ENCODE peak calls at places on chromosome 17, in six cellular contexts. One of them, this sample, is unnamed.

GRCh38 chr17:7842950-7843535 is 9.0 kb downstream of the KDM6B start:
- DNase-seq in K562: no peak
- DNase-seq in vagina: peak; percentile 95
- DNase-seq in IMR-90: peak; percentile 94
- DNase-seq in esophagus squamous epithelium: no peak
- DNase-seq in stomach: peak; percentile 72
- DNase-seq in this sample: no peak

GRCh38 chr17:55572599-55572998 is 61.3 kb upstream of the SMIM36 start:
- DNase-seq in K562: no peak
- DNase-seq in vagina: no peak
- DNase-seq in IMR-90: no peak
- DNase-seq in esophagus squamous epithelium: no peak
- DNase-seq in stomach: no peak
- DNase-seq in this sample: no peak

GRCh38 chr17:75588546-75589016 is 981 bp downstream of the MYO15B start:
- DNase-seq in K562: no peak
- DNase-seq in vagina: no peak
- DNase-seq in IMR-90: no peak
- DNase-seq in esophagus squamous epithelium: no peak
- DNase-seq in stomach: peak; percentile 75
- DNase-seq in this sample: no peak

GRCh38 chr17:69728816-69729215 is 314.3 kb downstream of the MAP2K6 start:
- DNase-seq in K562: no peak
- DNase-seq in vagina: no peak
- DNase-seq in IMR-90: no peak
- DNase-seq in esophagus squamous epithelium: no peak
- DNase-seq in stomach: no peak
- DNase-seq in this sample: no peak

GRCh38 chr17:44065668-44066203 is 735 bp downstream of the LSM12 start:
- DNase-seq in K562: no peak
- DNase-seq in vagina: no peak
- DNase-seq in IMR-90: no peak
- DNase-seq in esophagus squamous epithelium: no peak
- DNase-seq in stomach: no peak
- DNase-seq in this sample: no peak

GRCh38 chr17:80750263-80750662 is 205.6 kb downstream of the RPTOR start:
- DNase-seq in K562: no peak
- DNase-seq in vagina: peak; percentile 72
- DNase-seq in IMR-90: no peak
- DNase-seq in esophagus squamous epithelium: no peak
- DNase-seq in stomach: no peak
- DNase-seq in this sample: no peak

GRCh38 chr17:3033248-3033640 is 30.2 kb downstream of the OR1D5 start:
- DNase-seq in K562: no peak
- DNase-seq in vagina: no peak
- DNase-seq in IMR-90: no peak
- DNase-seq in esophagus squamous epithelium: no peak
- DNase-seq in stomach: no peak
- DNase-seq in this sample: no peak

GRCh38 chr17:68054296-68054900 is 18.9 kb downstream of the KPNA2 start:
- DNase-seq in K562: no peak
- DNase-seq in vagina: no peak
- DNase-seq in IMR-90: peak; percentile 84
- DNase-seq in esophagus squamous epithelium: no peak
- DNase-seq in stomach: peak; percentile 32
- DNase-seq in this sample: no peak

GRCh38 chr17:19268611-19269010 is 31.4 kb downstream of the EPN2 start:
- DNase-seq in K562: no peak
- DNase-seq in vagina: no peak
- DNase-seq in IMR-90: no peak
- DNase-seq in esophagus squamous epithelium: no peak
- DNase-seq in stomach: no peak
- DNase-seq in this sample: no peak

GRCh38 chr17:3534881-3535252 is 22.7 kb downstream of the TRPV3 start:
- DNase-seq in K562: no peak
- DNase-seq in vagina: no peak
- DNase-seq in IMR-90: peak; percentile 10
- DNase-seq in esophagus squamous epithelium: no peak
- DNase-seq in stomach: no peak
- DNase-seq in this sample: peak; percentile 38

GRCh38 chr17:81184596-81184995 is 18.6 kb upstream of the AATK start:
- DNase-seq in K562: no peak
- DNase-seq in vagina: no peak
- DNase-seq in IMR-90: no peak
- DNase-seq in esophagus squamous epithelium: no peak
- DNase-seq in stomach: no peak
- DNase-seq in this sample: no peak

GRCh38 chr17:30716461-30717289 is 107.8 kb downstream of the CRLF3 start:
- DNase-seq in K562: no peak
- DNase-seq in vagina: no peak
- DNase-seq in IMR-90: peak; percentile 16
- DNase-seq in esophagus squamous epithelium: no peak
- DNase-seq in stomach: no peak
- DNase-seq in this sample: no peak

GRCh38 chr17:49388290-49388640 is 26.2 kb upstream of the ZNF652 start:
- DNase-seq in K562: no peak
- DNase-seq in vagina: no peak
- DNase-seq in IMR-90: no peak
- DNase-seq in esophagus squamous epithelium: no peak
- DNase-seq in stomach: no peak
- DNase-seq in this sample: no peak

GRCh38 chr17:57603978-57604377 is 141.1 kb downstream of the CCDC182 start:
- DNase-seq in K562: no peak
- DNase-seq in vagina: no peak
- DNase-seq in IMR-90: no peak
- DNase-seq in esophagus squamous epithelium: no peak
- DNase-seq in stomach: peak; percentile 63
- DNase-seq in this sample: no peak

GRCh38 chr17:32267690-32268205 is 2.1 kb downstream of the RHBDL3 start:
- DNase-seq in K562: no peak
- DNase-seq in vagina: no peak
- DNase-seq in IMR-90: no peak
- DNase-seq in esophagus squamous epithelium: no peak
- DNase-seq in stomach: no peak
- DNase-seq in this sample: no peak

GRCh38 chr17:66889480-66890230 is 54.7 kb downstream of the CACNG5 start:
- DNase-seq in K562: no peak
- DNase-seq in vagina: no peak
- DNase-seq in IMR-90: no peak
- DNase-seq in esophagus squamous epithelium: no peak
- DNase-seq in stomach: no peak
- DNase-seq in this sample: no peak

GRCh38 chr17:74211929-74212261 is 1.5 kb upstream of the TTYH2 start:
- DNase-seq in K562: no peak
- DNase-seq in vagina: no peak
- DNase-seq in IMR-90: no peak
- DNase-seq in esophagus squamous epithelium: no peak
- DNase-seq in stomach: no peak
- DNase-seq in this sample: no peak

GRCh38 chr17:74213897-74214386 is 571 bp downstream of the TTYH2 start:
- DNase-seq in K562: no peak
- DNase-seq in vagina: no peak
- DNase-seq in IMR-90: no peak
- DNase-seq in esophagus squamous epithelium: no peak
- DNase-seq in stomach: no peak
- DNase-seq in this sample: no peak

GRCh38 chr17:74212913-74213791 is at the start of gene TTYH2:
- DNase-seq in K562: peak; percentile 88
- DNase-seq in vagina: no peak
- DNase-seq in IMR-90: peak; percentile 82
- DNase-seq in esophagus squamous epithelium: peak; percentile 47
- DNase-seq in stomach: peak; percentile 88
- DNase-seq in this sample: peak; percentile 92

GRCh38 chr17:74211141-74211928 is 2.0 kb upstream of the TTYH2 start:
- DNase-seq in K562: no peak
- DNase-seq in vagina: no peak
- DNase-seq in IMR-90: no peak
- DNase-seq in esophagus squamous epithelium: no peak
- DNase-seq in stomach: no peak
- DNase-seq in this sample: no peak

DNA sequence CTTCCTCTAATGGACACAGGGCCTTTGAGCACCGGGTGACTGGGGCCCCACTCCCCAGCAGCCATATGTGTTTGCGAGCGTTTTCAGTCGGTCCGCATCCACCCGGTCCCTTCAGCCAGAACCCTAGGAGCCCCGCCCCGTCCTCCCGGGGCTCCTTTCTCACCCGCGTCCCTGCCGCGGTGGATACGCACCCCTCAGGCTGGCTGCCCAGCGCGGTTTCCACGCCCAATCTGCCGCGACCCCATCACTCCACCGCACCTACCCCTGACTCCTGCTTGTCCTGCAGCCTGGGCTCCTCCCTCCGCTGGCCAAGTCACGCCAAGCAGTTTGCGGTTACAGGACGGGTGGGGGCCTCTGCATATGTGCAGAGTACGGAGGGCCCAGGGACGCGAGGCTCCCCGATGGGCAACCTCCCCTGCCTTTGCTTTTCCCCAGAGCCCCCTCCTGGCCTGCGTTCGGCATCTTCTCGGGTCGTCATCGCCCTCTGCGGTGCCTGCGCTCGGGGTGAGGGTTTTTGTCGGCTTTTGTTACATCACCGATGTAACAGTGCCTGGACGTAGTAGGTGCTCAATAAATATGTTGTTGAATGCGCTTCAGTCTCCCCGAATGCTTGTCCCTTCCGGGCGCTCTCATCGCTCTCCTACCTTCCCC is 984 bp upstream of the TTYH2 start:
- DNase-seq in K562: peak; percentile 45
- DNase-seq in vagina: no peak
- DNase-seq in IMR-90: no peak
- DNase-seq in esophagus squamous epithelium: no peak
- DNase-seq in stomach: no peak
- DNase-seq in this sample: no peak
- TF ChIP-seq POLR2A in K562: no peak
- TF ChIP-seq POLR2A in vagina: no peak
- TF ChIP-seq POLR2A in IMR-90: no peak
- TF ChIP-seq POLR2A in esophagus squamous epithelium: no peak
- TF ChIP-seq POLR2A in stomach: no peak
- TF ChIP-seq POLR2A in this sample: no peak

DNA sequence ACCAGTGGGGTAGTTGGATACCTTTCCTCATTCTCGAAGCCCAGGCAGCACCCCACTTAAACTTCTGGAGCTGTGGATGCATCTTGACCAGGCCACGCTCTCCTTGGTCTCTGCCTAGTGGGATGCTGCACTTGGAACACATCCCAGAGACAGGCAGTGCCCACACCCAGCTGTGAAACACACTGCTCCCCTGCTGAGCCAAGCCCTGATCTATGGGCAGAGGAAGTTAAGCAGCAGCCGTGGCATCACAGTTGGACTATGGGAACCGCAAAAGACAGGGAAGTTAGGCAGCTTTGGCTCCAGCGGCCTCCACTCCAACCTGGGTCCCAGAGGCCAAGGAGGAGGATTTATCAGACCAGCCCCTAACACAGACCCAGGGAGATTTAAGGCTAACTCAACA is 284.8 kb upstream of the CCL2 start:
- DNase-seq in K562: no peak
- DNase-seq in vagina: no peak
- DNase-seq in IMR-90: no peak
- DNase-seq in esophagus squamous epithelium: no peak
- DNase-seq in stomach: no peak
- DNase-seq in this sample: no peak
- TF ChIP-seq POLR2A in K562: no peak
- TF ChIP-seq POLR2A in vagina: no peak
- TF ChIP-seq POLR2A in IMR-90: no peak
- TF ChIP-seq POLR2A in esophagus squamous epithelium: no peak
- TF ChIP-seq POLR2A in stomach: no peak
- TF ChIP-seq POLR2A in this sample: no peak

GRCh38 chr17:83108709-83109108 is 29.3 kb downstream of the METRNL start:
- DNase-seq in K562: no peak
- DNase-seq in vagina: no peak
- DNase-seq in IMR-90: no peak
- DNase-seq in esophagus squamous epithelium: no peak
- DNase-seq in stomach: no peak
- DNase-seq in this sample: no peak

GRCh38 chr17:83107656-83108048 is 28.2 kb downstream of the METRNL start:
- DNase-seq in K562: no peak
- DNase-seq in vagina: no peak
- DNase-seq in IMR-90: no peak
- DNase-seq in esophagus squamous epithelium: no peak
- DNase-seq in stomach: no peak
- DNase-seq in this sample: no peak

GRCh38 chr17:83110755-83111154 is 31.3 kb downstream of the METRNL start:
- DNase-seq in K562: no peak
- DNase-seq in vagina: no peak
- DNase-seq in IMR-90: peak; percentile 46
- DNase-seq in esophagus squamous epithelium: no peak
- DNase-seq in stomach: no peak
- DNase-seq in this sample: no peak

GRCh38 chr17:83109793-83110645 is 30.6 kb downstream of the METRNL start:
- DNase-seq in K562: no peak
- DNase-seq in vagina: no peak
- DNase-seq in IMR-90: peak; percentile 97
- DNase-seq in esophagus squamous epithelium: peak; percentile 47
- DNase-seq in stomach: peak; percentile 89
- DNase-seq in this sample: peak; percentile 99

DNA sequence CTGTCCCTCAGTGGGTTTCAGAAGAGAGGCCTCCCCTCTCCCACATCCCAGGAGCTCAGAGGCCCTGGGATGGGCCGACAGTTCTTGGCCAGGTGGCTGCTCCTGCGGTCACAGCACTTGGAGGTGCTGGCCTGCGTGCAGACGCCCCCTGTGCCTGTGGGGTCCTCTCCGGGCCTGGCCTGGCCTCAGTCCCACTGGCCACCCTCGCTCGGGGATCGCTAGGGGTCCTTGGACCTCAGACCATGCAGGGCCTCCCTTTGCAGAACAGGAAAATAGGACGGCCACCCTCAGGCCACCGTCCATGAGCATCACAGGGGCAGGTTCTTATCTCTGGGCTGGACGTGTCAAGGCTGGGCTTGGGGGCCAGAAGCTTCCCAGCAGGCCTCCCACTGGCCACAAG is 30.0 kb downstream of the METRNL start:
- DNase-seq in K562: no peak
- DNase-seq in vagina: no peak
- DNase-seq in IMR-90: no peak
- DNase-seq in esophagus squamous epithelium: no peak
- DNase-seq in stomach: no peak
- DNase-seq in this sample: no peak
- TF ChIP-seq POLR2A in K562: no peak
- TF ChIP-seq POLR2A in vagina: no peak
- TF ChIP-seq POLR2A in IMR-90: no peak
- TF ChIP-seq POLR2A in esophagus squamous epithelium: no peak
- TF ChIP-seq POLR2A in stomach: no peak
- TF ChIP-seq POLR2A in this sample: no peak

GRCh38 chr17:41580651-41581365 is 5.9 kb downstream of the KRT14 start:
- DNase-seq in K562: no peak
- DNase-seq in vagina: peak; percentile 85
- DNase-seq in IMR-90: no peak
- DNase-seq in esophagus squamous epithelium: no peak
- DNase-seq in stomach: no peak
- DNase-seq in this sample: no peak

GRCh38 chr17:41578538-41578937 is 6.7 kb upstream of the KRT9 start:
- DNase-seq in K562: no peak
- DNase-seq in vagina: no peak
- DNase-seq in IMR-90: no peak
- DNase-seq in esophagus squamous epithelium: no peak
- DNase-seq in stomach: no peak
- DNase-seq in this sample: no peak

GRCh38 chr17:41578971-41579370 is 7.1 kb upstream of the KRT9 start:
- DNase-seq in K562: no peak
- DNase-seq in vagina: no peak
- DNase-seq in IMR-90: no peak
- DNase-seq in esophagus squamous epithelium: no peak
- DNase-seq in stomach: no peak
- DNase-seq in this sample: no peak

GRCh38 chr17:41580244-41580575 is 6.5 kb downstream of the KRT14 start:
- DNase-seq in K562: no peak
- DNase-seq in vagina: no peak
- DNase-seq in IMR-90: no peak
- DNase-seq in esophagus squamous epithelium: no peak
- DNase-seq in stomach: no peak
- DNase-seq in this sample: no peak

GRCh38 chr17:41579484-41580243 is 7.0 kb downstream of the KRT14 start:
- DNase-seq in K562: peak; percentile 93
- DNase-seq in vagina: peak; percentile 90
- DNase-seq in IMR-90: peak; percentile 54
- DNase-seq in esophagus squamous epithelium: no peak
- DNase-seq in stomach: peak; percentile 87
- DNase-seq in this sample: peak; percentile 92
- TF ChIP-seq POLR2A in K562: no peak
- TF ChIP-seq POLR2A in vagina: no peak
- TF ChIP-seq POLR2A in IMR-90: no peak
- TF ChIP-seq POLR2A in esophagus squamous epithelium: no peak
- TF ChIP-seq POLR2A in stomach: no peak
- TF ChIP-seq POLR2A in this sample: no peak